ENCODE peak calls at places on chromosome 9, in ten cellular contexts. E is CD8-positive, alpha-beta memory T cell; W is cardiac muscle cell; T is K562; J is right lobe of liver; N is IMR-90; Q is PC-3; A is stomach; C is H1; Z is OCI-LY7. D is an unnamed sample.

GRCh38 chr9:33813712-33814641 is 3.0 kb upstream of the UBE2R2 start:
- DNase-seq in E (no peak), W (peak; percentile 48), T (peak; percentile 29), J (no peak), N (peak; percentile 90), Q (peak; percentile 60), A (no peak), C (no peak), Z (peak; percentile 78), D (no peak)

GRCh38 chr9:19759066-19759465 is 29.8 kb downstream of the SLC24A2 start:
- DNase-seq in E (no peak), W (no peak), T (no peak), J (no peak), N (no peak), Q (no peak), A (no peak), C (no peak), Z (no peak), D (no peak)

GRCh38 chr9:6681957-6682501 is 36.5 kb upstream of the GLDC start:
- DNase-seq in E (no peak), W (no peak), T (no peak), J (no peak), N (no peak), Q (no peak), A (no peak), C (no peak), Z (no peak), D (no peak)

GRCh38 chr9:73199886-73200285 is 48.2 kb downstream of the ANXA1 start:
- DNase-seq in E (no peak), W (peak; percentile 27), T (peak; percentile 67), J (no peak), N (no peak), Q (peak; percentile 50), A (no peak), C (no peak), Z (no peak), D (no peak)

GRCh38 chr9:110029422-110029814 is 178.5 kb downstream of the C9orf152 start:
- DNase-seq in E (no peak), W (peak; percentile 15), T (no peak), J (peak; percentile 84), N (peak; percentile 85), Q (peak; percentile 46), A (no peak), C (no peak), Z (no peak), D (no peak)

GRCh38 chr9:69431777-69432176 is 106.8 kb downstream of the ENTREP1 start:
- DNase-seq in E (no peak), W (no peak), T (no peak), J (no peak), N (no peak), Q (no peak), A (no peak), C (no peak), Z (no peak), D (no peak)

GRCh38 chr9:110217656-110218099 is 9.7 kb upstream of the C9orf152 start:
- DNase-seq in E (no peak), W (peak; percentile 45), T (peak; percentile 24), J (no peak), N (peak; percentile 63), Q (peak; percentile 62), A (no peak), C (no peak), Z (peak; percentile 69), D (peak; percentile 9)

GRCh38 chr9:13719410-13719809 is 439.9 kb upstream of the MPDZ start:
- DNase-seq in E (no peak), W (no peak), T (no peak), J (no peak), N (peak; percentile 36), Q (peak; percentile 43), A (no peak), C (no peak), Z (no peak), D (no peak)

GRCh38 chr9:108125541-108125940 is 636.0 kb upstream of the KLF4 start:
- DNase-seq in E (no peak), W (no peak), T (peak; percentile 53), J (no peak), N (no peak), Q (no peak), A (no peak), C (peak; percentile 65), Z (no peak), D (no peak)

GRCh38 chr9:105608685-105609598 is 51.0 kb downstream of the FKTN start:
- DNase-seq in E (no peak), W (peak; percentile 72), T (peak; percentile 69), J (no peak), N (peak; percentile 59), Q (peak; percentile 55), A (no peak), C (no peak), Z (peak; percentile 75), D (no peak)

GRCh38 chr9:112158629-112159228 is 16.4 kb downstream of the SUSD1 start:
- DNase-seq in E (no peak), W (no peak), T (no peak), J (no peak), N (no peak), Q (no peak), A (no peak), C (no peak), Z (no peak), D (no peak)

GRCh38 chr9:5321058-5321457 is 16.5 kb upstream of the RLN2 start:
- DNase-seq in E (no peak), W (no peak), T (no peak), J (no peak), N (peak; percentile 22), Q (peak; percentile 29), A (no peak), C (no peak), Z (peak; percentile 10), D (no peak)

DNA sequence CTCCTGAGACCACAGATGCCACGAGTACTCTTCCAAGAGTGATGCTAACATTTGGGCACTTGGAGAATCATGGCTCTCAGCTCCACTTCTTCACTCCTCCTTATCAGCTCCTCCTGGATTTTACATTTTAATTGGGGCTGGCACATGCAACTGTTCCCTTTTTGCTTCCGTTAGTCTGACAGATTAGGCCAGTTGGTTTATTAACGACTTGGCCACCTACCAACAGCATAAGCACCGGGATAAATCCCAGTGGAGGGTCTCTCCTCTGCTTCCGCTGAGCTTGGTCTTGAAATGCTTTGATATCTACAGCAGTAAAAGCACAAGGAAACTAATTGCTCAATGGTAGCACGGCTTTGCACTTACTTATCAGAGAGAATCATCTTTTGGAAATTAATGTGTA is 134.7 kb upstream of the RASEF start:
- DNase-seq in E (no peak), W (no peak), T (no peak), J (no peak), N (no peak), Q (no peak), A (no peak), C (no peak), Z (no peak), D (no peak)
- H3K4me1 ChIP-seq in E (no peaks in the 10 kb centered on the region), W (peaks cover 7% of the 10 kb centered on the region), T (no peaks in the 10 kb centered on the region), J (no peaks in the 10 kb centered on the region), N (no peaks in the 10 kb centered on the region), Q (no peaks in the 10 kb centered on the region), A (no peaks in the 10 kb centered on the region), C (peaks cover 2% of the 10 kb centered on the region), Z (no peaks in the 10 kb centered on the region), D (no peaks in the 10 kb centered on the region)

DNA sequence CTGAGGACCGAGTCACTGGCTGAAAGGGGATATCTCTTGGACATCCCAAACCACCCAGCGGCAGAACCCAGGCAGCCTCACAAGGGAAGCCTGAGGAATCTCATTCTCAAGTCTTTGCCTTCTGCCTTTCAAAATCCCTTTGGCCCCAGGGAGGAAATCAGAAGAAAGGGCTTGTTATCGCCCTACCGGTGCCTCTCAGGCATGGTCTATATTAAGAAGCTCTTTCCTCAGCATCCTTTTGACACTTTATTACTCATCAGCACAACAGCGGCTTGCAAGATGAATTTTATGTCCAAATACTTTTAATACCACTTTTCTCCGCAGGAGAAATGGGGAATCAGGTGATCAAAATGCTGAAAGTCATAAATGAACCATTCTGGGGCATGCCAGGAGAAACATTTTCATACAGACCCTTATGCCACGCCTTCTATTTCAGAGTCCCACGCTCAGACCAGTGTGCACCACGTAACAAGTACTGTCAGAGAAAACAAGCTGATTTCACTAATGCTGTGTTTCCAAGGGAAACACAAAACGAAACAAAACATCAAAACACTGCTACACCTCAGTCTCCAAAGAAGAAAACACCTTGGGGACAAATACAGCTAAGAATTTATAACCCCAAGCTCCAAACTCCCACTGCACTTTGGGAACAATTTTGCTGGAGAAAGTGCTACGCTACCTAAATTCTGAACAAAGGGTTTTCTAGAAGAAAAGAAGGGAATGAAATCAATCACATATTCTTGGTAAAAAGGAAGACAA is 30.0 kb downstream of the RAPGEF1 start:
- DNase-seq in E (peak; percentile 71), W (no peak), T (no peak), J (no peak), N (peak; percentile 38), Q (no peak), A (no peak), C (no peak), Z (no peak), D (no peak)
- H3K4me1 ChIP-seq in E (peaks cover 61% of the 10 kb centered on the region), W (peaks cover 36% of the 10 kb centered on the region), T (peaks cover 6% of the 10 kb centered on the region), J (peaks cover 11% of the 10 kb centered on the region), N (peaks cover 16% of the 10 kb centered on the region), Q (peaks cover 32% of the 10 kb centered on the region), A (peaks cover 74% of the 10 kb centered on the region), C (peaks cover 4% of the 10 kb centered on the region), Z (peaks cover 71% of the 10 kb centered on the region), D (no peaks in the 10 kb centered on the region)

DNA sequence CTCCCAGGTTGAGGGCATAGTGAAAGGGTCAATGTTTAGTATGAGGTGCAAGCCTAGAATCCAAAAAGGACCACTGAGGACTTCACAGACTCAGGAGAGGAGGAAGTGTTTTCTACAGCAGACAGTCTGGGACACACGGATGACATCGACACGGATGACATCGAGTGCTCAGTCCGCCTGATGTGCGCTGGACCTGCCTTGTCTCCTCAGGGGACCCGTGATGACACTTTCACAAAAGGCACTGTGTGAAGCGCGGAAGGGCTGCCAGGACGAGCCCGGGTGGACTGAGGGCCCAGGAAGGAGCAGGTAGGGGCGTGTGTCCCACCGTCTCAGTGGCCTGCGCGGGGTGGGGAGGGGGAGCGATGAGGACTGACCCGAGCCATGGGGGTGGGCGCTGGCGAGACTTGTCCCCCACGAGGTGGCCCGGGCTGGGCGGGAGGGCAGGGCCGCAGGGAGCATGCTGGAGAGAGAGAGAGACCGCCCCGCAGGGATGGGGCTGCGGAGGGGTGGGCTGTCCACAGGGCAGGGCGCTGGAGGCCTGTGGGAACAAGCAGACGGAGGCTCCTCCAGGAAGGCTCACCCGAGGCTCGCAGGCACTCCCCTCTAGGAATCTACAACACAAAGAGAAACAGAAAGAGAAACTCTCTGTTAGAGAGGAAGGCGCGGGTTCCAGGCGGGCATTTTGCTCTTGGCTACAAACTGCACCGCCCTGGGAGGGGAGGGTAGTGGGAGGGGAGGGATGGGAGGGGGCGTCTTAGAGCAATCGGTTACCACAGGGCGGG is 54.9 kb downstream of the USP20 start:
- DNase-seq in E (peak; percentile 80), W (no peak), T (no peak), J (no peak), N (no peak), Q (no peak), A (peak; percentile 47), C (peak; percentile 64), Z (no peak), D (peak; percentile 94)
- H3K4me1 ChIP-seq in E (peaks cover 82% of the 10 kb centered on the region), W (peaks cover 11% of the 10 kb centered on the region), T (peaks cover 38% of the 10 kb centered on the region), J (no peaks in the 10 kb centered on the region), N (peaks cover 24% of the 10 kb centered on the region), Q (peaks cover 11% of the 10 kb centered on the region), A (peaks cover 34% of the 10 kb centered on the region), C (peaks cover 16% of the 10 kb centered on the region), Z (peaks cover 86% of the 10 kb centered on the region), D (peaks cover 94% of the 10 kb centered on the region)

DNA sequence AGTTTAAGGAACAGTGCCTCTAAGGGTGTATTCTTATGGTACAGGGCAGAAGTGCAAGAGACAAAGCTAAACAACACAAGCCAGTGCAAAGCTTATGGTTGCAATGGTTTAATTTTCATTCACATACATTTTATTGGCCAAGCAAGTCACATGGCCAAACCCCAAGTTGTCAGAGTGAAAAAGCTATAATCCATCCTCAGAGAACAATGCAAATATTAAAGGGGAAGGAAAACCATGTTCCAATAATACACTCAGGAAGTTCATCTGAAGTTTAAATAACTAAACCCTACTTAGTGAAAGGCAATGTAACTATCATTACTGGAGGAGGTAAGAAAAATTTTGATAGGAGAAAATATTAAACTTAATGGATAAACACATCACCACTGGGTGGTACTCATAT is 26.6 kb upstream of the TLR4 start:
- DNase-seq in E (no peak), W (no peak), T (no peak), J (no peak), N (no peak), Q (no peak), A (no peak), C (no peak), Z (no peak), D (no peak)
- H3K4me1 ChIP-seq in E (no peaks in the 10 kb centered on the region), W (no peaks in the 10 kb centered on the region), T (no peaks in the 10 kb centered on the region), J (no peaks in the 10 kb centered on the region), N (no peaks in the 10 kb centered on the region), Q (no peaks in the 10 kb centered on the region), A (no peaks in the 10 kb centered on the region), C (no peaks in the 10 kb centered on the region), Z (peaks cover 11% of the 10 kb centered on the region), D (no peaks in the 10 kb centered on the region)